ENCODE peak calls at places on chromosome 1, in six cellular contexts. D is mesendoderm, H is IMR-90, A is neuronal stem cell, R is mesenchymal stem cell, N is H1. K is an unnamed sample.

GRCh38 chr1:247294282-247294681 is 37.4 kb downstream of the ZNF496 start:
- DNase-seq in N (no peak), D (peak), R (peak), A (no peak), H (peak), K (no peak)

GRCh38 chr1:25562101-25562927 is 18.9 kb downstream of the LDLRAP1 start:
- DNase-seq in N (no peak), D (no peak), R (no peak), A (no peak), H (no peak), K (no peak)

GRCh38 chr1:201916649-201917249 is 28.1 kb downstream of the SHISA4 start:
- DNase-seq in N (no peak), H (peak), D (no peak), R (peak), A (no peak), K (peak)

GRCh38 chr1:45122724-45123123 is 83.7 kb downstream of the ZSWIM5 start:
- DNase-seq in H (no peak), N (no peak), A (peak), R (no peak), D (peak), K (no peak)

GRCh38 chr1:205009666-205010065 is 33.3 kb upstream of the CNTN2 start:
- DNase-seq in H (no peak), N (no peak), D (no peak), A (no peak), R (no peak), K (no peak)

GRCh38 chr1:14403961-14404645 is 194.4 kb upstream of the KAZN start:
- DNase-seq in R (no peak), N (no peak), A (no peak), D (no peak), H (no peak), K (peak)

GRCh38 chr1:10803971-10804820 is 7.8 kb upstream of the CASZ1 start:
- DNase-seq in N (no peak), H (no peak), A (no peak), R (no peak), D (no peak), K (no peak)

GRCh38 chr1:38941527-38942019 is at the start of gene RHBDL2:
- DNase-seq in A (no peak), H (peak), N (peak), D (no peak), R (no peak), K (no peak)

GRCh38 chr1:112619518-112620458 is at the start of gene CAPZA1:
- DNase-seq in D (peak), N (peak), A (peak), H (peak), R (peak), K (peak)
- H3K4ac ChIP-seq in D (peak), N (peak), A (peak), H (peak), R (peak), K (peak)

GRCh38 chr1:150127464-150127863 is 22.3 kb upstream of the PLEKHO1 start:
- DNase-seq in H (no peak), A (no peak), N (no peak), D (no peak), R (no peak), K (no peak)
- H2BK5ac ChIP-seq in H (no peak), A (no peak), N (no peak), D (no peak), R (no peak), K (no peak)

GRCh38 chr1:241947355-241947754 is 10.2 kb upstream of the BECN2 start:
- DNase-seq in R (no peak), N (no peak), D (no peak), A (no peak), H (no peak), K (no peak)

GRCh38 chr1:241942738-241943137 is 14.8 kb upstream of the BECN2 start:
- DNase-seq in R (no peak), A (no peak), N (no peak), D (no peak), H (no peak), K (no peak)

GRCh38 chr1:241939798-241940197 is 17.8 kb upstream of the BECN2 start:
- DNase-seq in D (no peak), N (no peak), A (no peak), R (no peak), H (no peak), K (no peak)

GRCh38 chr1:241944300-241944699 is 13.3 kb upstream of the BECN2 start:
- DNase-seq in N (no peak), R (no peak), H (no peak), D (no peak), A (no peak), K (peak)
- H3K4me3 ChIP-seq in N (no peak), R (no peak), H (no peak), D (no peak), A (no peak), K (no peak)

DNA sequence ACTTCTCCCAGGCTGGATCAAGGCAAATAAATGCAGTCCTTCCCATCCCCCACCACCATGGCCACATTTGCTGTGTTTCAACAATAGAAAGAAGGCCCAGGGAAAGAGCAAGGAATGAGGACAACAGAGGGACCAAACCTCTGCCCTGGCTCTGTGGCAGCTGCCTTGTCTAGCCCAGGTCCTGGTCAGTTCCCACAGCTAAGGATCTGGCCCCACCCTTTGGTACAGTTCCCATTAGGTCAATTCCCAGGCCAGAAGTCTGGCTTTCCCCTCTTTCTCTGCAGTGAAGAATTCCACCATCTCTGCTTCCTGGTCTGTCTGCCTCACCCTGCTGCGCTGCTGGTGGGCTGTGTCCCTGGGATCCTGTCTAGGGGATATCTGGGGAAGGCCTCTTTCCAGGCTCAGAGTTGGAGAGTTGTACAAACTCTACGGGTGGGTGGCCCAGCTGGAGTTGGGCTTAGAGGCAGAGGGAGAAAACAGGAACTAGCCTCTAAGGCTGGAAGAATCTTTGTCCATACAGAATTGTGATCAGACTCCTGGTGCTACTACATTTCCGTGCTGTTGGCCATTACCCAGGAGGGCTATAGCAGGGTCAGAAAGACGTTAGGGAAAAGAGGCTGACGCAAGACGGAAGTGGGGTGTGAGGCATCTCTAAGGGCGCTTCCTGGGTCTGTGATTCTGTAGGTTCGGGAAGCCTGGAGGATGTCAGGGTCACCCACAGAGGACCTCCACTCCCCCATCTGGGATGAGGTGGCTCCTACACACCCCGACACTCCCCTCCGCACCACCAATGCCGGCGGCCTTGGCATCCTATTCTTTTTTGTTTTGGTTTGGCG is 957 bp upstream of the NDUFS2 start:
- DNase-seq in H (peak), R (no peak), A (no peak), N (no peak), D (no peak), K (no peak)
- H3K4ac ChIP-seq in H (peak), R (peak), A (peak), N (peak), D (peak), K (peak)

DNA sequence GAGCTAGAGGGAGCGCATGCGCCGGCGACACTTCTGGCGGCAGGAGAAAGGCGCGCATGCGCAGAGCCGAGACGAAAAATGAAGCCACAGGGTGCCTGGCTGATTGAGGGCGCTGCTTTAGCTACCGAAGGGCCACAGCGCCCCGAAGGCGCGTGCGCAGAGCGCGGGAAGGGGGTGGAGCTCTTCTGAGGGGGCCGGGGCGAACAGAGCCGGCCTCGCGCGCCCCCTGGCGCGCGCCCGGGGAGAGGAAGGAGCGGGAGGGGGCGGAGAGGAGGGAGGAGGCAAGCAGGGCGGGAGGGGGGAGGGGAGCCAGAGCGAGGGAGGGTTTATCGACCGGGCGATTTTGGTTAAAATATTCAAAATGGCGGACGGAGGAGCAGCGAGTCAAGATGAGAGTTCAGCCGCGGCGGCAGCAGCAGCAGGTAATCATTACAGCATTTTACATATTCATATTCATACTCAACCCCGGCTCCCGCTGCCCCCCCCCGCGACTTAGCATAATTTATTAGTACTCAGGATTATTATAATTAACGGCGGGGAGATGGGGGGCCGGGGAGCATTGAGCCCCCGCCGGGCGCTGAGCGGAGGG is at the start of gene POU2F1:
- DNase-seq in H (peak), D (peak), R (peak), N (peak), A (peak), K (peak)
- H2BK5ac ChIP-seq in H (peak), D (peak), R (peak), N (peak), A (peak), K (peak)

K was measured in trophoblast cell.